ENCODE peak calls at places on chromosome 19, in ten cellular contexts. I is NCI-H774; L is Peyer's patch; D is Calu3; N is T1000; W is MCF 10A; C is AG10803; R is stimulated activated CD8-positive, alpha-beta memory T cell treated with anti-CD3 and anti-CD28 coated beads, Interleukin-7, amount 100 ng/mL, for 1 hour; Y is A673; P is Right ventricle myocardium superior. V is an unnamed sample.

GRCh38 chr19:52171321-52172169 is at the start of gene ZNF836:
- DNase-seq in P (peak; percentile 94), I (peak; percentile 77), R (peak; percentile 83), C (peak; percentile 64), L (peak; percentile 95), D (peak; percentile 91), Y (peak; percentile 77), N (peak; percentile 61), W (peak; percentile 83), V (peak; percentile 94)

GRCh38 chr19:6774821-6775707 is 2.6 kb downstream of the VAV1 start:
- DNase-seq in D (no peak), N (no peak), Y (peak; percentile 60), P (no peak), L (no peak), R (no peak), I (no peak), C (peak; percentile 25), W (no peak), V (no peak)

GRCh38 chr19:35468637-35469036 is 20.6 kb downstream of the FFAR2 start:
- DNase-seq in L (peak; percentile 59), I (no peak), Y (peak; percentile 51), C (peak; percentile 25), N (no peak), D (peak; percentile 70), P (peak; percentile 59), W (peak; percentile 52), R (peak; percentile 37), V (peak; percentile 77)

GRCh38 chr19:28644261-28644660 is 568.7 kb downstream of the UQCRFS1 start:
- DNase-seq in W (no peak), R (no peak), L (no peak), N (no peak), Y (no peak), C (no peak), D (no peak), I (no peak), P (no peak), V (no peak)

GRCh38 chr19:16830679-16831078 is 1.5 kb downstream of the SIN3B start:
- DNase-seq in L (no peak), R (no peak), C (peak; percentile 43), Y (no peak), I (no peak), W (peak; percentile 18), P (no peak), N (no peak), D (no peak), V (no peak)

GRCh38 chr19:55247621-55248099 is 11.2 kb downstream of the PPP6R1 start:
- DNase-seq in L (no peak), I (no peak), R (no peak), P (peak; percentile 70), D (peak; percentile 83), W (no peak), C (peak; percentile 52), Y (no peak), N (no peak), V (no peak)

GRCh38 chr19:49361438-49362047 is 673 bp downstream of the TEAD2 start:
- DNase-seq in Y (peak; percentile 88), C (peak; percentile 81), W (peak; percentile 68), L (peak; percentile 67), D (peak; percentile 32), R (no peak), N (peak; percentile 38), P (peak; percentile 85), I (no peak), V (peak; percentile 39)

GRCh38 chr19:44705502-44706010 is 6.6 kb downstream of the CEACAM16 start:
- DNase-seq in Y (no peak), R (no peak), N (no peak), W (no peak), D (no peak), P (no peak), C (no peak), L (no peak), I (no peak), V (no peak)

GRCh38 chr19:44856438-44857083 is 10.5 kb downstream of the NECTIN2 start:
- DNase-seq in L (no peak), W (no peak), N (no peak), P (no peak), R (no peak), C (no peak), I (no peak), D (no peak), Y (no peak), V (no peak)

GRCh38 chr19:18594096-18594823 is 5.7 kb downstream of the REX1BD start:
- DNase-seq in C (peak; percentile 76), I (peak; percentile 72), P (peak; percentile 82), R (peak; percentile 54), Y (peak; percentile 86), W (peak; percentile 73), D (peak; percentile 71), N (peak; percentile 41), L (peak; percentile 77), V (peak; percentile 79)

GRCh38 chr19:6262519-6262918 is 17.3 kb downstream of the MLLT1 start:
- DNase-seq in Y (no peak), W (no peak), I (no peak), N (no peak), P (no peak), R (no peak), L (no peak), D (no peak), C (no peak), V (no peak)

V was measured in activated CD8-positive, alpha-beta T cell treated with anti-CD3 and anti-CD28 coated beads for 36 hours.